ENCODE peak calls at places on chromosomes 5 and 9, in seven cellular contexts. K is IMR-90, C is A549, T is K562, Y is GM12878, F is HepG2, D is H1. W is an unnamed sample.

GRCh38 chr9:97900738-97901565 is 21.3 kb downstream of the TRMO start:
- DNase-seq in K (peak), C (peak), T (peak), Y (no peak), F (peak), D (no peak), W (peak)

GRCh38 chr9:20732118-20732517 is 48.1 kb downstream of the FOCAD start:
- DNase-seq in K (peak), C (peak), T (no peak), Y (no peak), F (no peak), D (no peak), W (no peak)

GRCh38 chr5:132245593-132245992 is 11.9 kb upstream of the PDLIM4 start:
- DNase-seq in K (no peak), C (no peak), T (no peak), Y (no peak), F (no peak), D (no peak), W (no peak)

GRCh38 chr9:85713897-85714296 is 27.9 kb downstream of the AGTPBP1 start:
- DNase-seq in K (no peak), C (no peak), T (no peak), Y (no peak), F (no peak), D (no peak), W (no peak)

GRCh38 chr5:55172051-55172899 is 702 bp downstream of the CDC20B start:
- DNase-seq in K (peak), C (peak), T (peak), Y (peak), F (peak), D (no peak), W (peak)

GRCh38 chr9:114591206-114591853 is 3.8 kb downstream of the ATP6V1G1 start:
- DNase-seq in K (no peak), C (no peak), T (no peak), Y (no peak), F (peak), D (no peak), W (no peak)

GRCh38 chr5:40665902-40666301 is 13.8 kb upstream of the PTGER4 start:
- DNase-seq in K (no peak), C (no peak), T (no peak), Y (no peak), F (no peak), D (no peak), W (no peak)

GRCh38 chr5:40410231-40410861 is 269.4 kb upstream of the PTGER4 start:
- DNase-seq in K (peak), C (no peak), T (no peak), Y (no peak), F (no peak), D (no peak), W (no peak)

GRCh38 chr5:84430079-84430478 is 45.4 kb upstream of the EDIL3 start:
- DNase-seq in K (no peak), C (no peak), T (no peak), Y (no peak), F (no peak), D (no peak), W (no peak)

GRCh38 chr5:62064993-62065392 is 241.0 kb upstream of the KIF2A start:
- DNase-seq in K (no peak), C (no peak), T (no peak), Y (no peak), F (no peak), D (no peak), W (no peak)

GRCh38 chr5:139657363-139658321 is 9.5 kb downstream of the CXXC5 start:
- DNase-seq in K (no peak), C (no peak), T (no peak), Y (no peak), F (no peak), D (no peak), W (no peak)

GRCh38 chr9:127557466-127557869 is 54.6 kb upstream of the STXBP1 start:
- DNase-seq in K (no peak), C (no peak), T (no peak), Y (no peak), F (no peak), D (no peak), W (no peak)

GRCh38 chr9:87465791-87466190 is 31.9 kb upstream of the DAPK1 start:
- DNase-seq in K (no peak), C (no peak), T (no peak), Y (no peak), F (no peak), D (no peak), W (no peak)

GRCh38 chr9:125990793-125991220 is 243.6 kb downstream of the PBX3 start:
- DNase-seq in K (no peak), C (no peak), T (no peak), Y (no peak), F (no peak), D (no peak), W (no peak)

GRCh38 chr5:102959055-102959454 is 160.9 kb downstream of the GIN1 start:
- DNase-seq in K (peak), C (peak), T (no peak), Y (no peak), F (no peak), D (no peak), W (peak)

GRCh38 chr5:124580925-124581821 is 165.3 kb downstream of the ZNF608 start:
- DNase-seq in K (no peak), C (no peak), T (no peak), Y (no peak), F (peak), D (peak), W (no peak)

GRCh38 chr9:136741885-136742568 is 713 bp downstream of the LCN10 start:
- DNase-seq in K (no peak), C (no peak), T (no peak), Y (no peak), F (no peak), D (no peak), W (no peak)
- TF ChIP-seq CEBPB in K (no peak), C (no peak), T (no peak), Y (no peak), F (no peak), D (no peak), W (no peak)

DNA sequence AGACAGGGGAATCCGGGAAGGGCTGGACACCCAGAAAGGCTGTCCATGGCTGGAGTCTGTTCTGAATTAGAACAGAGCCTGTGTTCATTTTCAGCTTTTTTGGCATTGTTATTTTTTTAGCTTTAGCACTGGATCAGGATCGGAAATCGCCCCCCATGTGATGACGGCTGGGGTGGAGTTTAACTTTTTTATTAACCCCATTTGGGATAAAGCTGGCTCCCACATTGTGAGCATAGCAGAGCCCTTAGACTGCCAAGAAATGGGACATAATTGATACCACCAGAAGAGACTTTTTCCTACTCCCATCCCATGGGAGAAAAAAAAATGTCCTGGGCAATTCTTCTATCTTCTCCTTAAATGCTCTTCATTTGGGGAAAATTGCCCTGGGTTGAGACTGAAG is 52.4 kb downstream of the SLIT3 start:
- DNase-seq in K (no peak), C (no peak), T (no peak), Y (no peak), F (no peak), D (no peak), W (no peak)
- TF ChIP-seq CEBPB in K (no peak), C (no peak), T (no peak), Y (no peak), F (no peak), D (no peak), W (no peak)

DNA sequence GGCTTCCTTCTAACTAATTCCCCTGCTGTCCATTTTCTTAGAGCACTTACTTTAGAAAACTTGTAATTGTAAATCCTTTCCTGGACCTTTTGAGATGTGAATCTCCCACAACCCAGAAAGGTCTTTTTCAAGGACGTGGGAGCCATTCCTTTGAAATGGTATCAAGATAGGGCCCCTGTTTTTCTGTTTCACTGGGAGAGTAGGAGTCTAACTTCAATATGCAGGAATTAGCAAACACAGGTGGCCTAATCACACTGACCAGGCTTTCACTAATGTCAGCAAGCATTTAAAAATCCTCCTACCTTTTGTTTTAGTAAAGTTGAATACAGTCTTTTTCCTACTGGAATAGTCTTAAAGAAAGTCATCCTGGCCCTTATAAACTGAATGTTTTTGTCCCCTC is 558.3 kb downstream of the PTPRD start:
- DNase-seq in K (no peak), C (no peak), T (no peak), Y (no peak), F (no peak), D (no peak), W (no peak)
- TF ChIP-seq CEBPB in K (no peak), C (no peak), T (no peak), Y (no peak), F (no peak), D (no peak), W (no peak)

DNA sequence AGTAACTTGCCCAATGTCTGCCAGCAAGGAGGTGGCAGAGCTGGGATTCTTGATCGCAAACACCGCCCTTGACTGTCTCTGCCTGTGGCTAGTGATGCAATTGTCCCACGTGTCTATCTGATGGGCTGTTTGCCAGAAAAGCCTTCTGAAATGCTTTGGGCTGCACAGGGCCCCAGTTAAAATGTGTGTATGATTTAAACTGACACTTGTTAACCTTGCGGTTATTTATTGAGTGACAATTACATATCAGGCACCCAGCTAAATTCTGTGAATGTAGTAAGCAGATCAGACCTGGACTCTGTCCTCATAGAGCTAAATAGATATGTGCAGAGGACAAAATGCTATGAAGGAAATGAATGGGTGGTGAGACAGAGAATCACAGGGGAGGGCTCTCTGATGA is 11.6 kb upstream of the IL12B start:
- DNase-seq in K (peak), C (peak), T (peak), Y (no peak), F (peak), D (no peak), W (peak)
- TF ChIP-seq CEBPB in K (peak), C (peak), T (peak), Y (no peak), F (peak), D (no peak), W (peak)

GRCh38 chr9:111176511-111176910 is 138.2 kb upstream of the LPAR1 start:
- DNase-seq in K (no peak), C (no peak), T (no peak), Y (no peak), F (no peak), D (no peak), W (no peak)

GRCh38 chr9:111178361-111179043 is 140.2 kb upstream of the LPAR1 start:
- DNase-seq in K (peak), C (peak), T (no peak), Y (no peak), F (no peak), D (no peak), W (no peak)

GRCh38 chr9:111180801-111181200 is 142.5 kb upstream of the LPAR1 start:
- DNase-seq in K (no peak), C (no peak), T (no peak), Y (no peak), F (no peak), D (no peak), W (no peak)

GRCh38 chr9:111175350-111175749 is 137.1 kb upstream of the LPAR1 start:
- DNase-seq in K (no peak), C (no peak), T (no peak), Y (no peak), F (no peak), D (no peak), W (no peak)

GRCh38 chr9:111179577-111179976 is 141.3 kb upstream of the LPAR1 start:
- DNase-seq in K (no peak), C (no peak), T (no peak), Y (peak), F (no peak), D (no peak), W (no peak)
- TF ChIP-seq CEBPB in K (no peak), C (no peak), T (no peak), Y (no peak), F (no peak), D (no peak), W (no peak)

GRCh38 chr5:172082180-172082579 is 75.7 kb upstream of the FBXW11 start:
- DNase-seq in K (no peak), C (no peak), T (no peak), Y (no peak), F (no peak), D (no peak), W (no peak)
- TF ChIP-seq CEBPB in K (no peak), C (no peak), T (no peak), Y (no peak), F (no peak), D (no peak), W (no peak)

DNA sequence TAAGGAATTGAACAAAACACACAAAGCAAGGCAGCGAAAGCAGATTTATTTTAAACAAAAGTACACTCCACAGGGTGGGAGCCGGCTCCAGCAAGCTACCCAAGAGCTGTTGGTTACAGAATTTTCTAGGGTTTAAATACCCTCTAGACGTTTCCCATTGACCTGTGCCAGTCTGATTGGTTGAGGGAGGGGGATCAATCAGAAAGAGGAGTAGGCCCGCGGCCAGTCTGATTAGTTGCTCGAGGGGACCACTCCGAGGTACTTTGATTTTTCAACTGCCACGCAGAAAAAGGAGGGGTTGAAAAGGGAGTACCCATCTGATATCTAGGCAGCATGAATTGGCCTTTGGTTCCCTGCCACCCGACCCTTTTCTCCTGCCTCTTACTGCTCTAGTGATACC is 998 bp downstream of the SRP19 start:
- DNase-seq in K (no peak), C (no peak), T (peak), Y (no peak), F (peak), D (no peak), W (no peak)
- TF ChIP-seq CEBPB in K (no peak), C (no peak), T (no peak), Y (no peak), F (no peak), D (no peak), W (no peak)

DNA sequence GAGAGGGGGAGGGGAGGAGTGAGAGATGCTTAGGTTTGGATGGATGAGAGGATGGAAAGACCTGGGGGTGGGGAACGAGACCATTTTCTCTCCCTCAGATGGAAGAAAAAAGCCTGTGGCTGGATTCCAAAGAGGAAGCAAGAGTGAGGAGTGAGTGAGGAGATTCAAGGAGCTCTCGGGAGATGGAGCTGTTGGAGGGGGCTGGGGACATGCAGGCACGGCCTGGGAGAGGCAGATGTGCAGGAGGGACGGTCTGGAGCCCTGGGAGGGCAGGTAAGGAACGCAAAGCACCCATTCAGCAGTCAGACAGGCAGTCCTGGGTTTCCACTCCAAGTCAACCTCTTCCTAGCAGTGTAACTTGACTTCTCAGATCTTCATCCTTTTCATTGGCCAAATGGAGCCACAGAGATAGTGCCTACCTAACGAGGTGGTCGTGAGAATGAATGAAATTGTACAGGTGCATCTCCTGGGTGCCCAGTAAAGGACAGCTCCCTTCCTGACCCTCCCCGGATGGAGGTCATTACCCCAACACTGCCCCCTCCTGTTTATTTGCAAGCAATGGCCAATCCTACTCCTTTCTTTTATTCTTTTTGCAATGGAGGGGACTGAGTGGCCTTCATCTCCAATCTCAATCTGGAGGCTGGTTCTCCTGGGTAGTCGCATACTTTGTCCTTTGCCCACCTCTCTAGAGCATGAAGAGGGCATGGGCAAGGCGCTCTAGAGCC is 52.2 kb downstream of the PCDH1 start:
- DNase-seq in K (no peak), C (peak), T (peak), Y (no peak), F (no peak), D (no peak), W (no peak)
- TF ChIP-seq CEBPB in K (no peak), C (no peak), T (no peak), Y (no peak), F (no peak), D (no peak), W (no peak)

W was measured in HCT116.